ENCODE peak calls at places on chromosome 21, in ten cellular contexts. X is HFF-Myc; N is amniotic stem cell; D is naive thymus-derived CD8-positive, alpha-beta T cell; J is caudate nucleus; H is GM13977; E is NCI-H1694; S is nucleus accumbens; R is left colon; I is activated naive CD4-positive, alpha-beta T cell treated with anti-CD3 and anti-CD28 coated beads for 36 hours. L is an unnamed sample.

GRCh38 chr21:16570196-16570595 is 840.4 kb downstream of the USP25 start:
- DNase-seq in X (no peak), N (no peak), D (no peak), J (no peak), H (no peak), E (no peak), S (no peak), R (no peak), I (no peak), L (no peak)

GRCh38 chr21:36004441-36004840 is 55.9 kb downstream of the SETD4 start:
- DNase-seq in X (no peak), N (no peak), D (no peak), J (no peak), H (no peak), E (no peak), S (no peak), R (no peak), I (no peak), L (no peak)

GRCh38 chr21:46049890-46050650 is 47.8 kb upstream of the COL6A2 start:
- DNase-seq in X (no peak), N (no peak), D (no peak), J (no peak), H (no peak), E (no peak), S (no peak), R (no peak), I (no peak), L (no peak)

GRCh38 chr21:33668180-33668579 is 25.9 kb downstream of the ITSN1 start:
- DNase-seq in X (no peak), N (no peak), D (no peak), J (no peak), H (no peak), E (no peak), S (no peak), R (no peak), I (no peak), L (no peak)

GRCh38 chr21:41808094-41808493 is 41.2 kb upstream of the RIPK4 start:
- DNase-seq in X (no peak), N (no peak), D (no peak), J (no peak), H (no peak), E (no peak), S (no peak), R (no peak), I (no peak), L (no peak)

GRCh38 chr21:42545317-42545716 is 31.7 kb downstream of the SLC37A1 start:
- DNase-seq in X (no peak), N (no peak), D (no peak), J (no peak), H (no peak), E (no peak), S (no peak), R (peak), I (no peak), L (no peak)

GRCh38 chr21:15631342-15631741 is 98.4 kb upstream of the USP25 start:
- DNase-seq in X (peak), N (peak), D (no peak), J (no peak), H (no peak), E (no peak), S (no peak), R (no peak), I (no peak), L (peak)

GRCh38 chr21:42653492-42654061 is at the start of gene PDE9A:
- DNase-seq in X (no peak), N (no peak), D (peak), J (no peak), H (peak), E (no peak), S (no peak), R (peak), I (peak), L (no peak)

GRCh38 chr21:9837946-9838801 is 683.2 kb upstream of the TPTE start:
- DNase-seq in X (no peak), N (no peak), D (no peak), J (no peak), H (peak), E (peak), S (no peak), R (no peak), I (no peak), L (no peak)

GRCh38 chr21:46188226-46189212 is 4.3 kb upstream of the SPATC1L start:
- DNase-seq in X (no peak), N (no peak), D (no peak), J (peak), H (no peak), E (no peak), S (peak), R (no peak), I (no peak), L (no peak)

GRCh38 chr21:25457411-25457810 is 149.9 kb downstream of the MRPL39 start:
- DNase-seq in X (peak), N (peak), D (peak), J (no peak), H (peak), E (no peak), S (no peak), R (no peak), I (no peak), L (peak)

GRCh38 chr21:33971492-33972013 is 55.9 kb upstream of the ATP5PO start:
- DNase-seq in X (no peak), N (no peak), D (no peak), J (no peak), H (no peak), E (no peak), S (no peak), R (no peak), I (no peak), L (peak)

GRCh38 chr21:45417256-45417950 is 12.4 kb downstream of the COL18A1 start:
- DNase-seq in X (no peak), N (no peak), D (no peak), J (no peak), H (no peak), E (no peak), S (no peak), R (no peak), I (no peak), L (no peak)

L was measured in AG04449.